ENCODE peak calls at places on chromosomes 6 and 20, in seven cellular contexts. S is activated CD4-positive, CD25-positive, alpha-beta regulatory T cell treated with anti-CD3 and anti-CD28 coated beads, Interleukin-2, amount 50 U/mL, for 72 hours; G is NCI-H446; W is GM12878; N is fibroblast of the conjunctiva; A is K562; R is HepG2. Z is an unnamed sample.

GRCh38 chr20:46558511-46558959 is 8.1 kb upstream of the OCSTAMP start:
- DNase-seq in S (no peak), G (no peak), W (no peak), N (peak), A (no peak), R (peak), Z (no peak)

GRCh38 chr6:158642097-158642601 is 2.4 kb downstream of the DYNLT1 start:
- DNase-seq in S (no peak), G (peak), W (no peak), N (peak), A (no peak), R (no peak), Z (no peak)

GRCh38 chr6:90715093-90715655 is 128.3 kb upstream of the MAP3K7 start:
- DNase-seq in S (no peak), G (no peak), W (no peak), N (no peak), A (no peak), R (no peak), Z (no peak)

GRCh38 chr6:149965191-149966020 is 1.7 kb downstream of the ULBP1 start:
- DNase-seq in S (no peak), G (no peak), W (no peak), N (no peak), A (no peak), R (no peak), Z (peak)

GRCh38 chr20:34705383-34706021 is 1.4 kb downstream of the TP53INP2 start:
- DNase-seq in S (no peak), G (no peak), W (no peak), N (no peak), A (peak), R (peak), Z (no peak)

GRCh38 chr6:4948781-4949450 is 54.9 kb downstream of the RPP40 start:
- DNase-seq in S (no peak), G (no peak), W (no peak), N (no peak), A (no peak), R (no peak), Z (no peak)

GRCh38 chr6:128696651-128697391 is 176.4 kb upstream of the PTPRK start:
- DNase-seq in S (no peak), G (no peak), W (no peak), N (peak), A (no peak), R (no peak), Z (no peak)

GRCh38 chr6:158251565-158251964 is 60.7 kb upstream of the TULP4 start:
- DNase-seq in S (no peak), G (no peak), W (no peak), N (no peak), A (no peak), R (no peak), Z (no peak)

GRCh38 chr6:52362443-52363221 is 681 bp downstream of the PAQR8 start:
- DNase-seq in S (peak), G (peak), W (no peak), N (no peak), A (peak), R (no peak), Z (peak)

GRCh38 chr6:158409451-158409850 is 97.2 kb downstream of the TULP4 start:
- DNase-seq in S (no peak), G (no peak), W (no peak), N (no peak), A (peak), R (no peak), Z (peak)

GRCh38 chr20:49989234-49990065 is 6.7 kb downstream of the SNAI1 start:
- DNase-seq in S (no peak), G (no peak), W (no peak), N (peak), A (peak), R (no peak), Z (no peak)

GRCh38 chr6:55756711-55757110 is 118.7 kb downstream of the BMP5 start:
- DNase-seq in S (no peak), G (no peak), W (no peak), N (no peak), A (no peak), R (no peak), Z (no peak)

GRCh38 chr6:24796616-24797290 is 2.0 kb downstream of the ARMH2 start:
- DNase-seq in S (no peak), G (no peak), W (no peak), N (no peak), A (no peak), R (no peak), Z (no peak)

GRCh38 chr20:33963756-33964155 is 30.0 kb upstream of the RALY start:
- DNase-seq in S (no peak), G (no peak), W (no peak), N (no peak), A (no peak), R (no peak), Z (no peak)

GRCh38 chr20:2693286-2693995 is 861 bp downstream of the EBF4 start:
- DNase-seq in S (peak), G (no peak), W (no peak), N (no peak), A (no peak), R (no peak), Z (no peak)

GRCh38 chr20:58604410-58604881 is 46.6 kb upstream of the STX16 start:
- DNase-seq in S (no peak), G (no peak), W (no peak), N (no peak), A (no peak), R (no peak), Z (no peak)

GRCh38 chr6:108737594-108738546 is 110.4 kb upstream of the ARMC2 start:
- DNase-seq in S (no peak), G (no peak), W (no peak), N (peak), A (peak), R (no peak), Z (no peak)

GRCh38 chr6:31883699-31884098 is 4.9 kb upstream of the SLC44A4 start:
- DNase-seq in S (no peak), G (no peak), W (no peak), N (no peak), A (no peak), R (no peak), Z (no peak)

GRCh38 chr20:34953960-34954359 is 1.6 kb downstream of the GSS start:
- DNase-seq in S (no peak), G (no peak), W (no peak), N (no peak), A (no peak), R (no peak), Z (no peak)